ENCODE peak calls at places on chromosomes 7 and 10, in ten cellular contexts. W is right cardiac atrium, C is A549, L is tibial artery, Q is esophagus squamous epithelium, I is transverse colon, V is Peyer's patch, R is ovary, X is OCI-LY7, Y is left ventricle myocardium inferior. A is an unnamed sample. For H3K4me1, the result is how much of the 10 kb centered on the place peaks cover.

GRCh38 chr7:55432937-55433784 is 68.0 kb downstream of the LANCL2 start:
- DNase-seq in R (no peak), W (no peak), Q (no peak), C (peak), X (peak), Y (no peak), V (no peak), L (no peak), I (no peak), A (no peak)

GRCh38 chr10:131087464-131088215 is 223.9 kb downstream of the TCERG1L start:
- DNase-seq in R (no peak), Q (no peak), C (no peak), X (no peak), W (no peak), L (no peak), V (no peak), I (no peak), Y (no peak), A (no peak)

GRCh38 chr10:100725869-100726426 is 19.4 kb upstream of the PAX2 start:
- DNase-seq in Y (no peak), X (no peak), I (no peak), L (no peak), V (no peak), R (no peak), Q (no peak), C (no peak), W (no peak), A (no peak)

GRCh38 chr10:52551036-52551435 is 221.5 kb downstream of the MBL2 start:
- DNase-seq in W (no peak), R (no peak), L (no peak), Y (no peak), C (no peak), X (no peak), I (no peak), Q (no peak), V (no peak), A (no peak)

GRCh38 chr7:122384528-122384927 is 80.0 kb upstream of the FEZF1 start:
- DNase-seq in C (no peak), Q (no peak), R (no peak), L (no peak), X (no peak), Y (no peak), I (no peak), V (no peak), W (no peak), A (no peak)

GRCh38 chr10:88944813-88945212 is 7.8 kb downstream of the ACTA2 start:
- DNase-seq in W (no peak), X (peak), Y (no peak), R (no peak), Q (no peak), C (no peak), I (no peak), L (no peak), V (no peak), A (no peak)

GRCh38 chr10:121426307-121426706 is 171.9 kb downstream of the FGFR2 start:
- DNase-seq in C (peak), V (no peak), Y (no peak), R (no peak), Q (no peak), I (no peak), W (no peak), L (no peak), X (peak), A (peak)

GRCh38 chr10:3785251-3785848 is 341 bp upstream of the KLF6 start:
- DNase-seq in X (peak), Y (peak), C (peak), W (peak), R (peak), I (peak), L (peak), Q (peak), V (peak), A (peak)

GRCh38 chr10:53209941-53210611 is 437.5 kb upstream of the MBL2 start:
- DNase-seq in W (no peak), R (no peak), L (no peak), Y (no peak), V (no peak), X (peak), I (no peak), C (peak), Q (no peak), A (no peak)

GRCh38 chr7:2510909-2511768 is 8.4 kb upstream of the LFNG start:
- DNase-seq in L (no peak), X (peak), R (no peak), Y (no peak), W (peak), I (peak), V (peak), Q (no peak), C (no peak), A (peak)

GRCh38 chr10:50152792-50153272 is 85.1 kb downstream of the WASHC2A start:
- DNase-seq in X (no peak), W (peak), V (peak), L (no peak), R (no peak), C (no peak), Y (peak), I (no peak), Q (no peak), A (peak)

GRCh38 chr10:117163061-117163953 is 25.2 kb upstream of the VAX1 start:
- DNase-seq in I (no peak), Y (no peak), V (no peak), C (peak), Q (no peak), X (no peak), R (no peak), L (no peak), W (no peak), A (no peak)

GRCh38 chr7:82373890-82374289 is 69.7 kb downstream of the CACNA2D1 start:
- DNase-seq in C (no peak), L (no peak), I (no peak), Q (no peak), X (no peak), Y (no peak), V (no peak), W (no peak), R (no peak), A (no peak)

GRCh38 chr10:128475686-128476410 is 349.6 kb upstream of the MKI67 start:
- DNase-seq in C (no peak), I (no peak), R (no peak), Y (no peak), L (no peak), Q (no peak), V (no peak), W (no peak), X (no peak), A (no peak)

GRCh38 chr10:1401056-1401965 is 336.0 kb downstream of the ADARB2 start:
- DNase-seq in L (no peak), W (no peak), X (no peak), Q (no peak), V (peak), C (no peak), Y (no peak), R (no peak), I (no peak), A (peak)

GRCh38 chr7:17058568-17058967 is 176.8 kb upstream of the AGR3 start:
- DNase-seq in W (no peak), L (no peak), X (no peak), Q (no peak), V (no peak), I (no peak), C (no peak), R (no peak), Y (no peak), A (no peak)

GRCh38 chr7:141584935-141585334 is 33.7 kb downstream of the AGK start:
- DNase-seq in Q (no peak), X (no peak), Y (no peak), R (no peak), I (no peak), L (no peak), W (no peak), C (no peak), V (no peak), A (no peak)

GRCh38 chr10:90179696-90180407 is 478.5 kb downstream of the KIF20B start:
- DNase-seq in L (no peak), W (peak), X (no peak), R (no peak), V (peak), Q (no peak), Y (no peak), C (peak), I (no peak), A (peak)

GRCh38 chr10:106708521-106708920 is 456.0 kb downstream of the SORCS1 start:
- DNase-seq in C (no peak), I (no peak), R (no peak), W (no peak), X (no peak), V (no peak), Q (no peak), L (no peak), Y (no peak), A (no peak)

GRCh38 chr7:115009139-115009538 is 87.2 kb downstream of the MDFIC start:
- DNase-seq in L (no peak), C (no peak), I (no peak), V (no peak), Y (no peak), W (no peak), R (no peak), Q (no peak), X (no peak), A (no peak)

GRCh38 chr10:86795353-86795752 is 38.9 kb downstream of the BMPR1A start:
- DNase-seq in L (no peak), Q (no peak), W (no peak), Y (no peak), I (no peak), X (no peak), C (peak), R (no peak), V (no peak), A (no peak)

GRCh38 chr10:78038105-78038504 is 4.4 kb downstream of the RPS24 start:
- DNase-seq in V (no peak), L (no peak), R (no peak), X (no peak), W (no peak), C (no peak), Y (no peak), I (no peak), Q (no peak), A (no peak)

GRCh38 chr10:127851661-127852205 is 41.0 kb downstream of the CLRN3 start:
- DNase-seq in Y (no peak), W (no peak), R (no peak), I (no peak), V (no peak), X (no peak), Q (no peak), L (no peak), C (no peak), A (no peak)

GRCh38 chr7:137978464-137979237 is 23.2 kb downstream of the CREB3L2 start:
- DNase-seq in I (peak), L (peak), R (no peak), C (peak), W (peak), V (peak), Y (peak), X (no peak), Q (no peak), A (no peak)

GRCh38 chr10:35504132-35504531 is 101.0 kb upstream of the GJD4 start:
- DNase-seq in L (no peak), I (no peak), C (no peak), W (no peak), R (no peak), Y (no peak), X (no peak), V (no peak), Q (no peak), A (no peak)

GRCh38 chr10:12720217-12720981 is 281.1 kb downstream of the CCDC3 start:
- DNase-seq in X (no peak), V (peak), W (peak), R (no peak), Y (peak), L (peak), Q (no peak), C (peak), I (peak), A (peak)

GRCh38 chr10:107144490-107144889 is 20.0 kb downstream of the SORCS1 start:
- DNase-seq in C (no peak), I (no peak), W (no peak), L (no peak), R (no peak), X (no peak), V (no peak), Q (no peak), Y (no peak), A (no peak)

GRCh38 chr7:35753761-35754603 is 46.9 kb upstream of the SEPTIN7 start:
- DNase-seq in I (peak), Q (no peak), L (peak), C (no peak), X (no peak), W (peak), V (no peak), Y (peak), R (peak), A (peak)

GRCh38 chr7:151745090-151745638 is 131.8 kb downstream of the PRKAG2 start:
- DNase-seq in Y (peak), I (peak), R (no peak), Q (no peak), C (peak), L (peak), X (no peak), W (peak), V (peak), A (peak)

GRCh38 chr10:109966961-109967738 is 40.6 kb upstream of the ADD3 start:
- DNase-seq in Q (no peak), W (no peak), Y (peak), R (peak), I (no peak), L (no peak), C (peak), X (no peak), V (no peak), A (peak)

GRCh38 chr7:66556549-66557213 is 72.0 kb upstream of the KCTD7 start:
- DNase-seq in C (no peak), R (no peak), I (no peak), V (peak), X (no peak), W (no peak), L (no peak), Y (no peak), Q (no peak), A (no peak)

GRCh38 chr10:104329754-104330153 is 8.5 kb downstream of the ITPRIP start:
- DNase-seq in R (peak), Q (no peak), Y (no peak), L (no peak), I (no peak), X (no peak), W (peak), V (no peak), C (peak), A (no peak)
- H3K4me3 ChIP-seq in R (no peak), Q (no peak), Y (peak), L (no peak), I (no peak), X (no peak), W (no peak), V (no peak), C (peak), A (no peak)

DNA sequence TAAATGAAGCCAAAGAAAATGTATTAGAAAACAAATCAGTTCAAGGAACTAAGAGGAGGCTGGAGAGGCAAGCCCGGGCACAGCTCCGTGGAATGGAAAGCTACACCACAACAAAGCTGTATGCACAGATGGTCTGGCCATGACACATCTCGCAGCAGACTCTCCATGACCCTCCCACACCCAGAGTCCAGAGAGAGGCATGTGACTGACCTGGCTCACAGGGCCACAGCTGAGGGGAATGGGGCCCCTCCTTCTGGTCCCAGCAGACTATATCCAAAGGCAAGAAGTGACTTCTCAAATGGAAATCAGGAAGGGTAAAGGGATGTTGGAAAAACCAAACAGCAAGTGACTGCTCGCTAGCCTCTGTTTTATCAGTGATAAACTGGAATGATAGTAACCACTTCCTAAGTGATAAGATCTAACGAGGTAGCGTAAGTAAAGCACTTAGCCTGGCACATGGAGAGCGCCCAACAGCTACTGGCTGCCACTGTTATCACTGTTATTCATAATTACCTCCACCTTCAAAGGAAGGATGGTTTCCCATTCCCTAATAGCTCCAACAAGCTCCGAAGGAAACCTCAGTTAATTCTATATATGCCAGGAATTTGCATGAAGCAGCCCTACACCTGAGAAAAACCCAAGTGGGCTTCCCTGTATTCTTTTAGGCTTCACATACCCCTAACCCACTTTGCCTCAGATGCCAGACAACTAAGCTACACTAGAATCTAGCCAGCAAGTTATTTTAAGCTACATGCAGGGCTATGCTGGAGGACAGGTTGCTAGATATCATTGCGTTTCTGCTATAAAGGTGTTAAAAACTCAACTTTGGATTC is 8.4 kb downstream of the OSBPL3 start:
- DNase-seq in Q (no peak), Y (no peak), X (no peak), R (no peak), L (no peak), I (no peak), C (peak), V (no peak), W (no peak), A (no peak)
- H3K4me1 ChIP-seq in Q (half or more), Y (under half), X (half or more), R (under half), L (under half), I (under half), C (under half), V (under half), W (under half), A (under half)

DNA sequence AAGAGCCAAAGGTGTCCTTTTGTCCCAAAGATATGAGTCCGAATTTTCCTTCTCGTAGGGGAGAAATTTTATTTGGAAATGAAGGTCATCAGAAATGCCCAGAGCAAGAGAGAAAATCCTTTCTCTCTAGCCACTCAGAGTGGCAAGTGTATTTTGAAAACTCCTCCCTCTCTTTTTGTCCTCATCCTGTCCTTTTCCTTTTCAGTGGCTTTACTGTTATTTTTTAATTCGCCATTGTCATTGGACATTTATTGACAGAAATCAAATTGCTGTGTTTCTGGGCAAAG is 39.6 kb downstream of the TET1 start:
- DNase-seq in L (no peak), I (no peak), C (no peak), V (no peak), X (no peak), Q (no peak), R (no peak), W (no peak), Y (no peak), A (no peak)
- H3K4me3 ChIP-seq in L (peak), I (peak), C (peak), V (no peak), X (peak), Q (peak), R (peak), W (peak), Y (peak), A (peak)

GRCh38 chr10:80462277-80462985 is 8.3 kb downstream of the TSPAN14 start:
- DNase-seq in Q (no peak), W (peak), R (peak), C (no peak), Y (no peak), V (peak), I (no peak), L (peak), X (no peak), A (peak)
- H3K4me1 ChIP-seq in Q (half or more), W (half or more), R (half or more), C (half or more), Y (half or more), V (half or more), I (half or more), L (half or more), X (half or more), A (half or more)

GRCh38 chr7:38310601-38311057 is 37.2 kb upstream of the TARP start:
- DNase-seq in Q (no peak), L (peak), R (no peak), W (peak), Y (peak), X (no peak), V (no peak), I (peak), C (no peak), A (no peak)
- H3K4me3 ChIP-seq in Q (no peak), L (no peak), R (no peak), W (peak), Y (peak), X (no peak), V (no peak), I (no peak), C (peak), A (peak)

DNA sequence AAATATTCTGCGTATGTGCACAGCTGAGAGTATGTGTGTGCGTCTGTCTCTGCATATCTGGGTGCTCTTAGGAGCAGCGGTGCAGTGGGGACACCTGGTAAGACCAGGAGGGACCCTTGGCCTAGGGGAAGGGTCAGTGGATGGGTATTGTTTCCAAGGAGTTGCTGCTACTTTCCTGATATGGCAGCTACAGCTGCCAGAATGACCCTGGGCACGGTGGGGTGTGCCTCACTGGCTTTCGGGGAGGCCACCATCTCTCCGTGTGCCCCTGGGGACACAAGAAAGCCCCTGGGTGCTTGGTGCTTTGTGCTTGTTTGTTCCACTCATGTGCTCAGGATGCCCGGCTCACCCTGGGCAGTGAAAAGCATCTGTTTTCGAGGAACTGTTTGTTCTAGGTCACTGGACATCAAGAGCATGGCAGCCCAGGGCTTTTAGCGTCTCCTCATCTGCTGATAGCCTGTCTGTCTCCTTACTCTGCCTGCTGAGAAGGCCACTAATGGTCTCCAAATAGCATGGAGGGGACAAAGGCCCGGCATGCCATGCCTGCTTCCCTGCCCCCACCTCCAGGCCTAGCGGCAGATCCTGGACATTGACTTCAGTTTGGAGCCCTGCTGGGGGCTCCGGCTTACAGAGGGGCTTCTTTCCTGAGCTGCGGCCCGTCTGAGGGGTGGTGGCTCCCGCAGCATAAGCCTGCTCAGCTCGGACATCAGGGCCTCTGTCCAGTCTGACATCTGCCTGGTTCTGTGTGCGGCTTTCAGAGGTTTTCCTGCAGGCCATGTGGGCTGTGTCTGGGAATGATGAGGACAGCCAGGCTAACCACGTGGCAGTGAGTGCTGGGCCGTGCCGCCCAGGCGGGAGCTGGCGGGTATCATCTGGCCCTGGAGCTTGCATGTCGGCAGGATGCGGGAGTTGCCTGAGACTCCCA is 8.9 kb downstream of the PFKFB3 start:
- DNase-seq in V (no peak), X (no peak), I (no peak), Q (no peak), C (peak), Y (peak), R (peak), L (no peak), W (peak), A (no peak)
- H3K4me1 ChIP-seq in V (under half), X (under half), I (under half), Q (half or more), C (half or more), Y (under half), R (under half), L (under half), W (under half), A (under half)

A was measured in colonic mucosa.